ENCODE peak calls at places on chromosomes 12 and 14, in five cellular contexts. J, V, X, R and P are unnamed samples.

GRCh38 chr12:86647800-86648199 is 391.6 kb upstream of the MGAT4C start:
- DNase-seq in J (no peak), X (no peak), V (no peak), R (no peak), P (no peak)

GRCh38 chr12:14928946-14929345 is 9.4 kb downstream of the ERP27 start:
- DNase-seq in J (peak; percentile 93), R (no peak), V (no peak), X (no peak), P (no peak)

GRCh38 chr14:34252227-34252626 is 209.8 kb downstream of the SPTSSA start:
- DNase-seq in X (no peak), J (no peak), V (no peak), R (no peak), P (peak; percentile 57)

GRCh38 chr14:91413547-91414474 is 3.8 kb downstream of the CCDC88C start:
- DNase-seq in R (peak; percentile 87), J (no peak), X (peak; percentile 98), V (no peak), P (no peak)

GRCh38 chr12:3529281-3529680 is 38.3 kb downstream of the PRMT8 start:
- DNase-seq in X (no peak), R (no peak), J (peak; percentile 71), V (no peak), P (no peak)

GRCh38 chr12:19970826-19971225 is 397.5 kb upstream of the PDE3A start:
- DNase-seq in R (no peak), V (no peak), X (no peak), J (no peak), P (peak; percentile 32)

GRCh38 chr12:62799126-62799736 is 135.7 kb downstream of the PPM1H start:
- DNase-seq in J (peak; percentile 41), R (peak; percentile 88), X (peak; percentile 84), V (peak; percentile 82), P (peak; percentile 72)

GRCh38 chr14:61470954-61471279 is 149.5 kb downstream of the PRKCH start:
- DNase-seq in X (no peak), R (no peak), V (no peak), J (no peak), P (no peak)

GRCh38 chr12:810635-811415 is 58.4 kb downstream of the WNK1 start:
- DNase-seq in V (no peak), R (no peak), X (no peak), J (no peak), P (no peak)

GRCh38 chr14:76695263-76695920 is 65.9 kb upstream of the VASH1 start:
- DNase-seq in V (no peak), J (no peak), X (no peak), R (peak; percentile 26), P (no peak)

GRCh38 chr12:12441891-12442461 is 85.1 kb downstream of the BORCS5 start:
- DNase-seq in V (no peak), R (no peak), X (no peak), J (no peak), P (peak; percentile 65)

GRCh38 chr14:50961606-50962259 is 17.4 kb upstream of the PYGL start:
- DNase-seq in J (no peak), R (no peak), X (no peak), V (no peak), P (peak; percentile 95)

GRCh38 chr12:132373967-132374820 is 44.8 kb upstream of the GALNT9 start:
- DNase-seq in J (no peak), V (peak; percentile 54), R (no peak), X (no peak), P (no peak)

GRCh38 chr12:79818856-79819255 is 116.0 kb downstream of the PPP1R12A start:
- DNase-seq in X (no peak), J (no peak), V (no peak), R (no peak), P (no peak)

GRCh38 chr12:3350432-3350831 is 140.6 kb upstream of the PRMT8 start:
- DNase-seq in R (no peak), J (no peak), V (no peak), X (no peak), P (no peak)

GRCh38 chr14:89702151-89702936 is 252.2 kb downstream of the EFCAB11 start:
- DNase-seq in R (no peak), V (peak; percentile 21), X (no peak), J (no peak), P (peak; percentile 29)

GRCh38 chr14:29486132-29486531 is 441.5 kb downstream of the PRKD1 start:
- DNase-seq in J (no peak), R (no peak), X (no peak), V (no peak), P (no peak)

GRCh38 chr12:10661338-10661737 is 12.5 kb downstream of the STYK1 start:
- DNase-seq in R (no peak), V (no peak), J (no peak), X (no peak), P (no peak)

GRCh38 chr12:107929436-107929835 is 154.9 kb downstream of the ASCL4 start:
- DNase-seq in R (no peak), J (peak; percentile 5), V (peak; percentile 8), X (peak; percentile 68), P (no peak)

GRCh38 chr12:96194901-96195844 is 998 bp downstream of the ELK3 start:
- DNase-seq in V (no peak), X (peak; percentile 51), J (peak; percentile 60), R (peak; percentile 68), P (peak; percentile 94)
- H2AFZ ChIP-seq in V (peak overlapping the region; percentile 84), X (peak overlapping the region; percentile 26), J (peak overlapping the region; percentile 51), R (peak overlapping the region; percentile 64), P (no peak overlapping the region)

DNA sequence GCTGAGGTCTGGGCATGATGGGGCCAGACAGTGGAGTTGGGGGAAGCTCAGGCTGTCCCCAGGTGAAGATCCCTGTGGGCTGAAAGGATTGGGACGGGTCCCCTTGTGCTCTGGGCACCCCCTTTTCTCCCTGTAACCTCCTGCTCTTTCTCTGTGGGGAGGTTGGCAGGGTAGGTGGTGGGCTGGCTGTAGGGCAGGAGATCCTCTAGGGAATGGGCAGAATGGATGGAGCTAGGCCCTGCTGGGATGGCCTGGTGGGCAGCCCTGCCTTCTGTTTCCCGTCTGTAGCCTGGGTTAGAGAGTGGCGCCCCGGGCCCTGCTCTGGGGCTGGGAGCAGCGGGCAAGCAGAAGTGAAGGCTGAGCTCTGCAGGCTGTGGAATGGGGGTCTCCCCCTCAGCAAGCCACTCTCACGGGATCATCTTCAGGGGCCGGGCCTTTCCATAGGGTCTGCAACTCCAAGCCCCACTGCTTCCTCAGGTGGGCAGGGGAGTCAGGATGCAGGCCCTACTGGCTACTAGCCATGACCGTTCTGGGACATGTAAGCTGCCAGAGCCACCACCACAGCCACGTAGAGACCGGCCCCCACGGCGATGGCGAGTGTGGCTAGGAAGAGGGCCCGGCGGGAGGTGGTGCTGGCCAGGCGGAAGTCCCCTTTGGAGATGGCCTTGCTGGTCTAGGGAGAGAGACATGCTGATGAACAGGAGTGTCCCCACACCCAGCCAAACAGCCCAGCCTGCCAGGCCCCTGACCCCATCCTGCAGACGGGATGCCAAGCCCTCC is 18.8 kb downstream of the SYNDIG1L start:
- DNase-seq in X (no peak), V (no peak), R (no peak), J (no peak), P (no peak)
- H2BK12ac ChIP-seq in X (no peak overlapping the region), V (no peak overlapping the region), R (no peak overlapping the region), J (no peak overlapping the region), P (no peak overlapping the region)

DNA sequence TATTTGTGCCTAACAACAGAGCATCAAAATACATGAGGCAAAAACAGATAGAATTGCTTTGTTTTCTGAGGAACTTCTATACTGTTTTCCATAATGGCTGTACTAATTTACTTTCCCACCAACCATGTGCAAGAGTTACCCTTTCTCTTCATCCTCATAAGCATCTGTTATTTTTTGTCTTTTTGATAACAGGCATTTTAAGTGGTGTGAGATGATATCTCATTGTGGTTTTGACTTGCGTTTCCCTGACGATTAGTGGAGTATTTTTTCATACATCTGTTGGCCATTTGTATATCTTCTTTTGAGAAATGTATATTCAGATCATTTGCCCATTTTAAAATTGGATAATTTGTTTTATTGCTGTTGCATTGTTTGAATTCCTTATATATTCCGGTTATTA is 10.3 kb upstream of the HMGA2 start:
- DNase-seq in V (no peak), X (no peak), J (no peak), R (no peak), P (no peak)
- H3K23ac ChIP-seq in V (no peak overlapping the region), X (no peak overlapping the region), J (no peak overlapping the region), R (no peak overlapping the region), P (no peak overlapping the region)

DNA sequence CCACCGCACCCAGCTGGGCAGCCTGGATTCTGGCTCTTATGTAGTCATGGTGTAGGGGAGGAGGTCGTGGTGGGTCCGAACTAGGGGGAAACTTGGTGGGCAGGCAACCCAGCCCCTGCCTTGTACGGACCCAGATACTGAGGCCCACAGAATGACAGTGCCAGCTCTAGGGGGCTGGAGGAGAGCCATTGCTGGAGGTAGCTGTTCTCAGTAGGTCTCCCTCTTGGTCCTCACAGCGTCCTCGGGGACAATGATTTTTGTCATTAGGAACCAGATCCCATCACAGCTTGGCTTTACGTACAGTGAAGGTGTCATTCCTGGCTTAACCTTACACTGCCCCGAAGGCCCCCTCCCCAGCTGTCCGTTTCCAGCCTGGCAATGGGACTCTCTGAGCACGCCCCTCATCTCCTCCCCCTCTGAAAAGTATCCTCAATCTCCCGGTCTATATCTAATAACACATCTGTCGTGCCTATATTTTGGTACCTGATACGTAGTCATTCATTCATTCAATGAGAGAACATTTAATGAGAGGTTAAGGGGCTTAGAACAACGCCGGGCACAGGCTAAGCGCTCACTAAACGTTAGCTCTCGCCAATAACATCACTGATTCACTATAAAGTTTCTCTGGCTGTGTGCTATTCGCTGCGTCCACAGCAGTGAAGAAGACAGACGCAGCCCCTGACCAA is 619 bp upstream of the DYNC1H1 start:
- DNase-seq in V (no peak), X (no peak), R (no peak), J (no peak), P (no peak)
- H2AFZ ChIP-seq in V (peak overlapping the region; percentile 92), X (no peak overlapping the region), R (peak overlapping the region; percentile 83), J (peak overlapping the region; percentile 80), P (peak overlapping the region; percentile 49)